ENCODE peak calls at places on chromosomes 12 and 14, in four cellular contexts. S, L, W and F are unnamed samples.

GRCh38 chr12:107126688-107127481 is 33.5 kb upstream of the CRY1 start:
- DNase-seq in S (no peak), L (no peak), W (no peak), F (no peak)

GRCh38 chr12:123142948-123143752 is 7.7 kb downstream of the PITPNM2 start:
- DNase-seq in S (peak), W (no peak), L (peak), F (no peak)

GRCh38 chr14:58118097-58118496 is 33.9 kb downstream of the ARMH4 start:
- DNase-seq in L (no peak), S (no peak), W (no peak), F (no peak)

GRCh38 chr14:54182419-54183040 is 214.3 kb upstream of the CDKN3 start:
- DNase-seq in L (no peak), S (peak), W (no peak), F (no peak)

GRCh38 chr12:99916555-99916954 is 68.2 kb downstream of the ANKS1B start:
- DNase-seq in S (no peak), L (no peak), W (no peak), F (no peak)

GRCh38 chr14:79483472-79483871 is 727.8 kb downstream of the DIO2 start:
- DNase-seq in L (no peak), W (no peak), S (no peak), F (no peak)

GRCh38 chr14:93316716-93317115 is 16.1 kb downstream of the BTBD7 start:
- DNase-seq in S (no peak), L (no peak), W (no peak), F (no peak)

GRCh38 chr12:47021298-47021697 is 58.1 kb upstream of the PCED1B start:
- DNase-seq in L (peak), S (peak), W (peak), F (peak)

GRCh38 chr14:74906923-74907620 is 16.0 kb downstream of the RPS6KL1 start:
- DNase-seq in L (no peak), S (no peak), W (no peak), F (no peak)
- TF ChIP-seq BHLHE40 in L (no peak), S (no peak), W (no peak), F (no peak)

DNA sequence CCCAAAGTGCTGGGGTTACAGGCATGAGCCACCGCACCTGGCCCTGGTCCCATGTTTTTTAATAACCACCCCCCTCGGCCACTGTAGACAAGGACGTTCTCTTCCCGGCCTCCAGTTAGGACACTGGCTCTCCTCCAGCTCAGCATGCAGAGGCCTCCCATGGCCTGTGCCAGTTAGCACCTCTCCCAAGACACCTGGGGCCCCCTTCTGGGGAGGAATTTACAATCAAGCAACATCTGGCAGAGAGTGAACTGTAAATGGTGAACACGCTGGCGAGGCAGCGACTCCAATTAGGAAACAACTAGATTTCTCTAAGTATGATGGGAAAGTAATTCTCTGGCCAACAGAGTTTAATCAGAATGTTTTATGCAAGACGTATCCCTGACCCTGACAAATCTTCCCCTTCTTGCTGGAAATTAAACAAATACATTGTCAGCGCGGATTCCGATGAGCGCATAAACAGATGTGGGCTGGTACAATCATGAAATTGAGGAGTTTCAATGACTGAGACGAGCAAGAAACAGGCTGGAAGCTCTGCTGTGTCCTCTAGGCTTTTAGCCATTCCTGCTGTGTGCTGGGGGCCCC is 61.8 kb upstream of the DLK1 start:
- DNase-seq in L (no peak), W (no peak), S (no peak), F (no peak)
- TF ChIP-seq FOXM1 in L (no peak), W (no peak), S (no peak), F (no peak)

GRCh38 chr14:99566390-99567354 is 37.3 kb downstream of the CCDC85C start:
- DNase-seq in S (peak), L (no peak), W (no peak), F (no peak)
- TF ChIP-seq BHLHE40 in S (no peak), L (no peak), W (no peak), F (no peak)

GRCh38 chr14:94374749-94375148 is 13.7 kb downstream of the SERPINA1 start:
- DNase-seq in S (no peak), L (no peak), W (no peak), F (no peak)
- TF ChIP-seq FOXM1 in S (no peak), L (no peak), W (no peak), F (no peak)

DNA sequence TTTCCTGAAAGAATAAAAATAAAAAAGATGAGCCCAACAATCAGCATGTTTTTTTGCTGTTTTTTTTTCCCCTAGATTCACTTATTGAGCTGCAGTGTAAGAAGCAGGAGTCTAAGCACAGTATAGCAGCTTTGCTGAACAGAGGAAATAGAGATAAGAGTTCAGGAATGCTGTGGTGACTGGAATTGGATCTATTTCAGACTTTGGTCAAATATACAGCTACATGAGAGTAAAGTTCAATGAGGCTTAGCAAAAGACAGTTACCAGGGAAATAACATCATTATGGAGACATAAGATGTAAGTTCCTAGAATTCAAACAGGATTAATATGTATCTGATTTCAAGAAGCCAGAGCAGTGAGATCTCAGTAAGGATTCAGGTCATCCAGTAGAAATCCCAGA is 613.0 kb downstream of the RPS29 start:
- DNase-seq in S (no peak), L (no peak), W (no peak), F (no peak)
- TF ChIP-seq BHLHE40 in S (no peak), L (no peak), W (no peak), F (no peak)

DNA sequence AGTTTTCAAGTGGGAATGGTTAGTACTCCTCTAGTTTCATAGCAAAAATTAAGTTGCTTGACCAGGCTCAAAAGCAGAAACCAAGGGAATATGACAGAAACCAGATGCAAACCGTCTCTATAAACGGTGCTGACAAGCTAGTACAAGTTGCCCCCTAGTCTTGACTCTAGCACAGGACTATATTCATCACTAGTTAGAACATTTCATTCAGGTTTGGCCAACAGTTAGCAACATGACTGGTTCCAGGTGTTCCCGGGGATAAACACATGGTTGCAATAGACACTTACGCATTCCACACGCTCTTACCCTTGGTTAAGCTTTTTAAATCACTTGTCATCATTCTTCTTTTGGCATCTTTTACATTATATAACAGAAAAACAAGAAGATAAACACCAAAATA is 103.6 kb downstream of the SCFD1 start:
- DNase-seq in L (no peak), S (no peak), W (no peak), F (no peak)
- TF ChIP-seq FOXM1 in L (no peak), S (no peak), W (no peak), F (no peak)

DNA sequence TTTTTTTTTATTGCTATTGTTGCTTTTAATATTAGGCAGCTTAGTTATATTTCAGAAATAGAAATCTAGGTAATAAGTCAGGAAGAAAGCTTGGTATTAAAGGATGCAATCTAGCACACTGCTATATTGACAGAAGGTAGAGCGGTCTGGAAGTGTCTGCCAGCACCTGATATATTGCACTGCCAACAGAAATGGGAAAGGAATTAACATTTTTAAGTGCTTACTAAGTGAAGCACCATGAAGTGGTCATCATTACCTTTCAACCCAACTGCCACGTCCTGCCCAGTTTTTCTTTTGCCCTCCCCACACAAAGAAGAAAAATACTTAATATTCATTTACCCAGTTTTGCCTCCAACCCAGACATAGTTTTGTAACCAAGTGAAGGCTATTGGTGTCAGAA is 163.5 kb downstream of the KITLG start:
- DNase-seq in S (no peak), W (no peak), L (no peak), F (no peak)
- TF ChIP-seq BHLHE40 in S (no peak), W (no peak), L (no peak), F (no peak)